ENCODE peak calls at places on chromosomes 16 and 17, in six cellular contexts. One of them, this sample, is unnamed.

GRCh38 chr17:74404802-74405201 is 27.1 kb upstream of the GPRC5C start:
- DNase-seq in H1: no peak
- DNase-seq in stomach: no peak
- DNase-seq in GM12865: no peak
- DNase-seq in heart right ventricle: no peak
- DNase-seq in neural crest cell: no peak
- DNase-seq in this sample: no peak

GRCh38 chr16:86428729-86429472 is 81.4 kb upstream of the FOXF1 start:
- DNase-seq in stomach: no peak
- DNase-seq in H1: no peak
- DNase-seq in neural crest cell: no peak
- DNase-seq in GM12865: no peak
- DNase-seq in heart right ventricle: no peak
- DNase-seq in this sample: peak

GRCh38 chr17:68460096-68460495 is 2.8 kb upstream of the WIPI1 start:
- DNase-seq in stomach: no peak
- DNase-seq in neural crest cell: no peak
- DNase-seq in heart right ventricle: no peak
- DNase-seq in H1: no peak
- DNase-seq in GM12865: peak
- DNase-seq in this sample: no peak

GRCh38 chr17:80941743-80942211 is 49.9 kb upstream of the CHMP6 start:
- DNase-seq in neural crest cell: no peak
- DNase-seq in stomach: no peak
- DNase-seq in GM12865: no peak
- DNase-seq in H1: no peak
- DNase-seq in heart right ventricle: no peak
- DNase-seq in this sample: no peak

GRCh38 chr17:42347198-42347597 is 41.0 kb downstream of the STAT3 start:
- DNase-seq in H1: no peak
- DNase-seq in GM12865: no peak
- DNase-seq in neural crest cell: no peak
- DNase-seq in stomach: peak
- DNase-seq in heart right ventricle: peak
- DNase-seq in this sample: no peak

GRCh38 chr17:28959471-28959871 is 8.2 kb upstream of the PHF12 start:
- DNase-seq in neural crest cell: no peak
- DNase-seq in H1: no peak
- DNase-seq in heart right ventricle: no peak
- DNase-seq in GM12865: no peak
- DNase-seq in stomach: no peak
- DNase-seq in this sample: no peak

GRCh38 chr16:87206646-87207451 is 110.3 kb downstream of the C16orf95 start:
- DNase-seq in H1: no peak
- DNase-seq in stomach: no peak
- DNase-seq in GM12865: no peak
- DNase-seq in neural crest cell: no peak
- DNase-seq in heart right ventricle: no peak
- DNase-seq in this sample: no peak

GRCh38 chr16:26672206-26672605 is 394.5 kb upstream of the C16orf82 start:
- DNase-seq in H1: no peak
- DNase-seq in GM12865: no peak
- DNase-seq in heart right ventricle: no peak
- DNase-seq in stomach: no peak
- DNase-seq in neural crest cell: no peak
- DNase-seq in this sample: no peak

GRCh38 chr17:67891481-67892119 is 66.3 kb downstream of the BPTF start:
- DNase-seq in neural crest cell: no peak
- DNase-seq in GM12865: no peak
- DNase-seq in heart right ventricle: no peak
- DNase-seq in H1: no peak
- DNase-seq in stomach: no peak
- DNase-seq in this sample: peak

GRCh38 chr17:66485272-66485947 is 183.0 kb downstream of the PRKCA start:
- DNase-seq in stomach: no peak
- DNase-seq in H1: no peak
- DNase-seq in neural crest cell: no peak
- DNase-seq in GM12865: no peak
- DNase-seq in heart right ventricle: no peak
- DNase-seq in this sample: no peak

GRCh38 chr17:80474231-80474932 is 2.0 kb downstream of the NPTX1 start:
- DNase-seq in stomach: no peak
- DNase-seq in H1: no peak
- DNase-seq in heart right ventricle: no peak
- DNase-seq in GM12865: peak
- DNase-seq in neural crest cell: no peak
- DNase-seq in this sample: peak

GRCh38 chr17:74922694-74923537 is at the start of gene USH1G:
- DNase-seq in GM12865: no peak
- DNase-seq in neural crest cell: no peak
- DNase-seq in heart right ventricle: no peak
- DNase-seq in H1: peak
- DNase-seq in stomach: no peak
- DNase-seq in this sample: peak

GRCh38 chr16:23950898-23951297 is 115.1 kb downstream of the PRKCB start:
- DNase-seq in neural crest cell: no peak
- DNase-seq in H1: no peak
- DNase-seq in GM12865: no peak
- DNase-seq in heart right ventricle: no peak
- DNase-seq in stomach: no peak
- DNase-seq in this sample: no peak

GRCh38 chr16:75868636-75869389 is 142.5 kb upstream of the CPHXL start:
- DNase-seq in neural crest cell: no peak
- DNase-seq in stomach: no peak
- DNase-seq in H1: no peak
- DNase-seq in GM12865: no peak
- DNase-seq in heart right ventricle: no peak
- DNase-seq in this sample: no peak

GRCh38 chr17:77881545-77881944 is 77.0 kb upstream of the TNRC6C start:
- DNase-seq in GM12865: peak
- DNase-seq in heart right ventricle: peak
- DNase-seq in neural crest cell: no peak
- DNase-seq in H1: no peak
- DNase-seq in stomach: peak
- DNase-seq in this sample: no peak

GRCh38 chr16:8935989-8936388 is 27.7 kb downstream of the USP7 start:
- DNase-seq in neural crest cell: no peak
- DNase-seq in heart right ventricle: no peak
- DNase-seq in H1: peak
- DNase-seq in stomach: no peak
- DNase-seq in GM12865: peak
- DNase-seq in this sample: peak
- TF ChIP-seq CTCF in neural crest cell: no peak
- TF ChIP-seq CTCF in heart right ventricle: no peak
- TF ChIP-seq CTCF in H1: peak
- TF ChIP-seq CTCF in stomach: no peak
- TF ChIP-seq CTCF in GM12865: peak
- TF ChIP-seq CTCF in this sample: peak

GRCh38 chr17:46842835-46843234 is 8.5 kb upstream of the WNT9B start:
- DNase-seq in stomach: no peak
- DNase-seq in heart right ventricle: no peak
- DNase-seq in GM12865: peak
- DNase-seq in neural crest cell: no peak
- DNase-seq in H1: no peak
- DNase-seq in this sample: no peak
- TF ChIP-seq CTCF in stomach: no peak
- TF ChIP-seq CTCF in heart right ventricle: peak
- TF ChIP-seq CTCF in GM12865: peak
- TF ChIP-seq CTCF in neural crest cell: peak
- TF ChIP-seq CTCF in H1: peak
- TF ChIP-seq CTCF in this sample: peak

GRCh38 chr17:82619211-82619610 is 29.0 kb downstream of the WDR45B start:
- DNase-seq in heart right ventricle: no peak
- DNase-seq in stomach: no peak
- DNase-seq in GM12865: no peak
- DNase-seq in H1: no peak
- DNase-seq in neural crest cell: no peak
- DNase-seq in this sample: no peak

GRCh38 chr17:82614095-82614631 is 34.1 kb downstream of the WDR45B start:
- DNase-seq in H1: no peak
- DNase-seq in neural crest cell: no peak
- DNase-seq in heart right ventricle: no peak
- DNase-seq in stomach: no peak
- DNase-seq in GM12865: no peak
- DNase-seq in this sample: no peak

GRCh38 chr17:82616021-82616703 is 32.1 kb downstream of the WDR45B start:
- DNase-seq in stomach: no peak
- DNase-seq in heart right ventricle: no peak
- DNase-seq in H1: no peak
- DNase-seq in GM12865: no peak
- DNase-seq in neural crest cell: no peak
- DNase-seq in this sample: no peak

GRCh38 chr17:82613283-82614094 is 34.8 kb downstream of the WDR45B start:
- DNase-seq in H1: no peak
- DNase-seq in neural crest cell: no peak
- DNase-seq in heart right ventricle: no peak
- DNase-seq in stomach: no peak
- DNase-seq in GM12865: no peak
- DNase-seq in this sample: no peak

DNA sequence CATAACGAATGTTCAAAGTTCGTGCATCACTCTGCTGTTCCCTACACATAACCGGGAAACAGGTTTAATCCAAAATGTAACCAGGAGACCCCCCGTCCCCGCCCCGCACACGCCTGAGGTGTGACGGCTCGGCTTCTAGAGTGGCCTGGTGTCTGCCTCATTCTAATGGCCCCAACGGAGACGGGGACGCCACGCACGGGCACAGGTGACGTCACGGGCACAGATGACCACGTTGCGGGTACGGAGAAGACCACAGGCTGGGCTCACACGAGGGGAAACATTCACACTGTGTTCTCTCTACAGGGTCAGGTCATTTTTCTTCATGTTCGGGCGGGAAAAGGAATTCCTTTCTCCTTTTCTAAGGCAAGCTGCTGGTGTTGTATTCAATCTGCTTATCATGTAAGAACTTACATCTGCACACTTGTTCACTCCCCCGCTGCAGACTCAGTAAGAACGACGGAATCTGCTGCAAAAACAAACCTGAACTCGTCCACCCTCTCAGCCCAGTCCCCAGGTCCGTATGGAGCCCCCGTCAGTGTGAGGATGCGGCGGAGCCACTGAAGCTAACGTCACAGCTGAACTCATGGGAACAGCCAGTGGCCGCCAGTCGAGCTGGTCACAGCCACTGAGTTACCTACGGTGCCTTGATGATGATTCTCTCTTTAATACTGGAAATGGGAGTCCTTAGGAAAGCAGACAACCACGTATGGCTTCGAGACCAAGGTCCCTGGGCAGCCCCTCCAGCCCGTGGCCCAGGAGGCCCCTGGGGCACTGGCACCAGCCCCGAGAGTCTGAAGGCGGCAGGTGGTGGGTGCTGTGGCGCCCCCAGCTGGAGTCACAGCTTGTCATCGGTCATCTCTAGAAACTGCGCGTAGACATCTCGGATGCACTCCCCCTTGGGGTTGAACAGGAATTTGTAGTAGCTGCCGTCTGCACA is 32.9 kb downstream of the WDR45B start:
- DNase-seq in H1: peak
- DNase-seq in neural crest cell: no peak
- DNase-seq in heart right ventricle: no peak
- DNase-seq in GM12865: no peak
- DNase-seq in stomach: no peak
- DNase-seq in this sample: peak
- TF ChIP-seq CTCF in H1: peak
- TF ChIP-seq CTCF in neural crest cell: no peak
- TF ChIP-seq CTCF in heart right ventricle: no peak
- TF ChIP-seq CTCF in GM12865: no peak
- TF ChIP-seq CTCF in stomach: no peak
- TF ChIP-seq CTCF in this sample: peak

GRCh38 chr17:27339198-27339835 is 45.4 kb downstream of the WSB1 start:
- DNase-seq in heart right ventricle: no peak
- DNase-seq in GM12865: peak
- DNase-seq in stomach: no peak
- DNase-seq in H1: no peak
- DNase-seq in neural crest cell: no peak
- DNase-seq in this sample: no peak

GRCh38 chr17:27338536-27338985 is 44.6 kb downstream of the WSB1 start:
- DNase-seq in GM12865: peak
- DNase-seq in H1: no peak
- DNase-seq in neural crest cell: no peak
- DNase-seq in stomach: no peak
- DNase-seq in heart right ventricle: no peak
- DNase-seq in this sample: no peak

GRCh38 chr17:27332485-27333409 is 38.8 kb downstream of the WSB1 start:
- DNase-seq in heart right ventricle: peak
- DNase-seq in GM12865: peak
- DNase-seq in stomach: peak
- DNase-seq in H1: peak
- DNase-seq in neural crest cell: peak
- DNase-seq in this sample: peak

GRCh38 chr17:27333410-27333980 is 39.6 kb downstream of the WSB1 start:
- DNase-seq in stomach: no peak
- DNase-seq in GM12865: peak
- DNase-seq in H1: no peak
- DNase-seq in neural crest cell: no peak
- DNase-seq in heart right ventricle: no peak
- DNase-seq in this sample: no peak

GRCh38 chr17:27336217-27336616 is 42.3 kb downstream of the WSB1 start:
- DNase-seq in heart right ventricle: no peak
- DNase-seq in GM12865: no peak
- DNase-seq in stomach: no peak
- DNase-seq in neural crest cell: no peak
- DNase-seq in H1: no peak
- DNase-seq in this sample: no peak
- TF ChIP-seq CTCF in heart right ventricle: no peak
- TF ChIP-seq CTCF in GM12865: no peak
- TF ChIP-seq CTCF in stomach: no peak
- TF ChIP-seq CTCF in neural crest cell: no peak
- TF ChIP-seq CTCF in H1: no peak
- TF ChIP-seq CTCF in this sample: no peak

GRCh38 chr17:40791808-40792436 is 7.8 kb downstream of the KRT28 start:
- DNase-seq in H1: no peak
- DNase-seq in GM12865: peak
- DNase-seq in heart right ventricle: no peak
- DNase-seq in stomach: no peak
- DNase-seq in neural crest cell: no peak
- DNase-seq in this sample: no peak
- TF ChIP-seq CTCF in H1: peak
- TF ChIP-seq CTCF in GM12865: peak
- TF ChIP-seq CTCF in heart right ventricle: peak
- TF ChIP-seq CTCF in stomach: peak
- TF ChIP-seq CTCF in neural crest cell: peak
- TF ChIP-seq CTCF in this sample: peak

GRCh38 chr17:1203111-1203966 is 23.6 kb upstream of the ABR start:
- DNase-seq in stomach: peak
- DNase-seq in GM12865: peak
- DNase-seq in H1: peak
- DNase-seq in neural crest cell: peak
- DNase-seq in heart right ventricle: peak
- DNase-seq in this sample: peak
- TF ChIP-seq CTCF in stomach: no peak
- TF ChIP-seq CTCF in GM12865: no peak
- TF ChIP-seq CTCF in H1: no peak
- TF ChIP-seq CTCF in neural crest cell: no peak
- TF ChIP-seq CTCF in heart right ventricle: peak
- TF ChIP-seq CTCF in this sample: peak

This sample was measured in WERI-Rb-1.